ENCODE peak calls at places on chromosome 22, in five cellular contexts. I is stimulated activated CD8-positive, alpha-beta memory T cell treated with anti-CD3 and anti-CD28 coated beads, Interleukin-12 subunit alpha, Interleukin-12 subunit beta, amount 100 ng/mL, for 1 hour; Y is Calu3; B is hypothalamus; S is EH. X is an unnamed sample.
A peak's percentile ranks its signal among the peaks of the same experiment; 100 is the strongest.

GRCh38 chr22:17868771-17869170 is 94.5 kb upstream of the BID start:
- DNase-seq in S (no peak), Y (no peak), B (no peak), I (no peak), X (no peak)

GRCh38 chr22:23790819-23791736 is 4.3 kb downstream of the SMARCB1 start:
- DNase-seq in B (no peak), Y (no peak), S (peak; percentile 80), I (no peak), X (no peak)

GRCh38 chr22:24330636-24331035 is 60.0 kb downstream of the SPECC1L start:
- DNase-seq in Y (no peak), I (no peak), S (peak; percentile 37), B (no peak), X (no peak)

GRCh38 chr22:49392841-49393510 is 434.7 kb downstream of the BRD1 start:
- DNase-seq in S (no peak), B (no peak), Y (no peak), I (no peak), X (no peak)

GRCh38 chr22:26648011-26648497 is 9.3 kb upstream of the MIAT start:
- DNase-seq in I (no peak), S (no peak), Y (no peak), B (no peak), X (no peak)

GRCh38 chr22:50270302-50271010 is at the start of gene MAPK11:
- DNase-seq in B (peak; percentile 43), I (peak; percentile 46), S (peak; percentile 77), Y (peak; percentile 83), X (peak; percentile 29)

GRCh38 chr22:48580481-48580970 is 1247.1 kb downstream of the BRD1 start:
- DNase-seq in S (no peak), I (no peak), B (no peak), Y (no peak), X (no peak)

GRCh38 chr22:41487037-41487963 is 18.4 kb downstream of the ACO2 start:
- DNase-seq in Y (no peak), I (no peak), B (no peak), S (no peak), X (no peak)

GRCh38 chr22:38947321-38948112 is 9.9 kb upstream of the APOBEC3A start:
- DNase-seq in S (no peak), I (no peak), B (no peak), Y (no peak), X (no peak)

GRCh38 chr22:31556627-31557203 is 60.4 kb downstream of the SFI1 start:
- DNase-seq in S (peak; percentile 55), Y (peak; percentile 19), I (no peak), B (no peak), X (no peak)

GRCh38 chr22:43206515-43207161 is 19.7 kb upstream of the TTLL12 start:
- DNase-seq in I (no peak), Y (no peak), B (no peak), S (no peak), X (no peak)

GRCh38 chr22:19615001-19615461 is 90.8 kb upstream of the CLDN5 start:
- DNase-seq in B (no peak), Y (no peak), I (no peak), S (no peak), X (no peak)

GRCh38 chr22:16937811-16938210 is 70.2 kb downstream of the GAB4 start:
- DNase-seq in S (no peak), I (no peak), Y (no peak), B (no peak), X (no peak)

GRCh38 chr22:38835888-38836301 is 7.9 kb downstream of the NPTXR start:
- DNase-seq in S (peak; percentile 66), Y (no peak), B (no peak), I (no peak), X (no peak)

GRCh38 chr22:29011868-29012428 is 49.7 kb downstream of the C22orf31 start:
- DNase-seq in I (no peak), Y (no peak), B (no peak), S (no peak), X (no peak)

GRCh38 chr22:49396817-49397216 is 430.9 kb downstream of the BRD1 start:
- DNase-seq in I (no peak), Y (no peak), S (no peak), B (no peak), X (no peak)